ENCODE peak calls at places on chromosome 20, in five cellular contexts. Z is NB4, C is prostate gland, V is esophagus squamous epithelium, J is IMR-90. A is an unnamed sample.

GRCh38 chr20:18625907-18626655 is 38.2 kb downstream of the DTD1 start:
- DNase-seq in Z (no peak), C (no peak), V (no peak), J (no peak), A (no peak)

GRCh38 chr20:32535316-32535952 is 49.7 kb downstream of the NOL4L start:
- DNase-seq in Z (no peak), C (no peak), V (no peak), J (no peak), A (no peak)

GRCh38 chr20:32110173-32110704 is 725 bp downstream of the TM9SF4 start:
- DNase-seq in Z (no peak), C (no peak), V (no peak), J (no peak), A (no peak)

GRCh38 chr20:12924126-12924525 is 84.6 kb upstream of the SPTLC3 start:
- DNase-seq in Z (no peak), C (no peak), V (no peak), J (no peak), A (no peak)

GRCh38 chr20:63745961-63746765 is 6.6 kb downstream of the SLC2A4RG start:
- DNase-seq in Z (no peak), C (no peak), V (no peak), J (no peak), A (no peak)

GRCh38 chr20:48716541-48716940 is 111.3 kb downstream of the PREX1 start:
- DNase-seq in Z (no peak), C (no peak), V (no peak), J (no peak), A (no peak)

GRCh38 chr20:32995802-32996201 is 8.4 kb downstream of the SUN5 start:
- DNase-seq in Z (no peak), C (no peak), V (no peak), J (no peak), A (no peak)

GRCh38 chr20:52996130-52996529 is 24.0 kb downstream of the TSHZ2 start:
- DNase-seq in Z (no peak), C (no peak), V (no peak), J (no peak), A (no peak)

GRCh38 chr20:37362231-37362792 is 16.4 kb downstream of the SRC start:
- DNase-seq in Z (no peak), C (no peak), V (no peak), J (no peak), A (no peak)

GRCh38 chr20:13333793-13334192 is 112.7 kb downstream of the ISM1 start:
- DNase-seq in Z (no peak), C (no peak), V (no peak), J (peak), A (no peak)

GRCh38 chr20:57888591-57888990 is 178.8 kb upstream of the PMEPA1 start:
- DNase-seq in Z (no peak), C (no peak), V (no peak), J (no peak), A (no peak)

GRCh38 chr20:12925863-12926547 is 82.8 kb upstream of the SPTLC3 start:
- DNase-seq in Z (no peak), C (no peak), V (no peak), J (no peak), A (no peak)

GRCh38 chr20:5945963-5946362 is 4.4 kb downstream of the TRMT6 start:
- DNase-seq in Z (peak), C (no peak), V (no peak), J (peak), A (peak)

GRCh38 chr20:18039063-18039462 is 18.7 kb downstream of the OVOL2 start:
- DNase-seq in Z (no peak), C (no peak), V (no peak), J (no peak), A (no peak)

GRCh38 chr20:25065044-25065624 is 7.2 kb upstream of the ACSS1 start:
- DNase-seq in Z (no peak), C (no peak), V (no peak), J (no peak), A (no peak)

GRCh38 chr20:49786671-49787370 is 25.8 kb upstream of the SLC9A8 start:
- DNase-seq in Z (peak), C (no peak), V (no peak), J (peak), A (no peak)

GRCh38 chr20:48298851-48299484 is 513.7 kb upstream of the SULF2 start:
- DNase-seq in Z (no peak), C (peak), V (no peak), J (peak), A (no peak)

GRCh38 chr20:23349338-23350006 is 1.1 kb upstream of the NXT1 start:
- DNase-seq in Z (no peak), C (no peak), V (no peak), J (no peak), A (no peak)

GRCh38 chr20:47557791-47558190 is 56.1 kb downstream of the NCOA3 start:
- DNase-seq in Z (no peak), C (no peak), V (no peak), J (peak), A (no peak)

DNA sequence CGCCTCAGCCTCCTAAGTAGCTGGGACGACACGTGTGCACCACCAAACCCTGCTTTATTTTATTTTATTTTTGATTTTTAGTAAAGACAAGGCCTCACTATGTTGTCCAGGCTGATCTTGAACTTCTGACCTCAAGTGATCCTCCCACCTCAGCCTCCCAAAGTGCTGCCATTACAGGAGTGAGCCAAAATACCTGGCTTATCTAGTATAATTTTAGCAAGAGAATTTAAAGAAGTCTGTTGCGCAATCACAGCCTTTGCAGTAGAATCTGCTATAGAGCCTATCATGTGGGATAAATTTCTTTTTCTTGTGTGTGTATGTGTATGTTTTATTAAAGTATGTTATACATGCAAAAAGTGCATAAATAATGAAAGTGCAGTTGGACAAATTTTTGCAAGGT is 92.1 kb upstream of the ANKEF1 start:
- DNase-seq in Z (no peak), C (no peak), V (no peak), J (no peak), A (no peak)
- TF ChIP-seq POLR2A in Z (no peak), C (no peak), V (no peak), J (no peak), A (no peak)

GRCh38 chr20:59690976-59691375 is 86.6 kb downstream of the PHACTR3 start:
- DNase-seq in Z (no peak), C (no peak), V (no peak), J (no peak), A (no peak)

GRCh38 chr20:59693587-59693986 is 89.2 kb downstream of the PHACTR3 start:
- DNase-seq in Z (no peak), C (no peak), V (no peak), J (no peak), A (no peak)

GRCh38 chr20:59690101-59690500 is 85.8 kb downstream of the PHACTR3 start:
- DNase-seq in Z (no peak), C (no peak), V (no peak), J (no peak), A (no peak)

GRCh38 chr20:59688999-59689398 is 84.7 kb downstream of the PHACTR3 start:
- DNase-seq in Z (no peak), C (no peak), V (no peak), J (no peak), A (no peak)

DNA sequence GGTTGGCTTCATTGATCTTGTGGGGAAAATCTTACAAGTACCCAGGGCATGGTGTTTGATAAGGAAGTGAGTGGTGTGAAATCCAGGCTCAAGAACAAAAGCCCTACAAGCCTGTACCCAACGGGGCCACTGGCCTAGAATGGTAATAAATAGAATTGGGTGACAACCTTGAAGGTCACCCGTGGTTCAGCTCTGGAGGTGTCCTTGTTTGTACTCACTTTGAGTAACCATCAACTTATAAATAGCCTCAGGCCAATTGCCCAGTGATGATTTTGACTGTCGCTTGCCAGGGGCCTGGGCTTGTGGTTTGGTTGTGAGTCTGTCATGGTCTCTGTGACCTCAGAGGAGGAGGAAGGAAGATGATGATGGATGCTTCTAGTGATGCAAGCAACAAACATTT is 87.8 kb downstream of the PHACTR3 start:
- DNase-seq in Z (no peak), C (no peak), V (no peak), J (no peak), A (no peak)
- TF ChIP-seq POLR2A in Z (no peak), C (no peak), V (no peak), J (no peak), A (no peak)

GRCh38 chr20:10349118-10349517 is 84.9 kb downstream of the MKKS start:
- DNase-seq in Z (no peak), C (no peak), V (no peak), J (no peak), A (no peak)
- TF ChIP-seq POLR2A in Z (no peak), C (no peak), V (no peak), J (no peak), A (no peak)

GRCh38 chr20:20253039-20253743 is 114.7 kb upstream of the INSM1 start:
- DNase-seq in Z (no peak), C (no peak), V (no peak), J (no peak), A (no peak)
- TF ChIP-seq POLR2A in Z (no peak), C (no peak), V (no peak), J (no peak), A (no peak)

GRCh38 chr20:1118004-1118335 is 432 bp upstream of the PSMF1 start:
- DNase-seq in Z (peak), C (no peak), V (no peak), J (no peak), A (no peak)

GRCh38 chr20:1119128-1119505 is 715 bp downstream of the PSMF1 start:
- DNase-seq in Z (no peak), C (no peak), V (no peak), J (no peak), A (peak)

GRCh38 chr20:1121439-1121838 is 3.0 kb downstream of the PSMF1 start:
- DNase-seq in Z (no peak), C (no peak), V (no peak), J (no peak), A (peak)

GRCh38 chr20:1119524-1119923 is 1.1 kb downstream of the PSMF1 start:
- DNase-seq in Z (no peak), C (no peak), V (no peak), J (no peak), A (no peak)

GRCh38 chr20:1118336-1119127 is at the start of gene PSMF1:
- DNase-seq in Z (peak), C (peak), V (peak), J (peak), A (peak)
- TF ChIP-seq POLR2A in Z (peak), C (peak), V (no peak), J (peak), A (peak)

GRCh38 chr20:3766832-3767433 is 620 bp downstream of the ADISSP start:
- DNase-seq in Z (peak), C (no peak), V (no peak), J (no peak), A (peak)

GRCh38 chr20:3766381-3766780 is 1.2 kb downstream of the ADISSP start:
- DNase-seq in Z (no peak), C (no peak), V (no peak), J (no peak), A (peak)

GRCh38 chr20:3771552-3772058 is 4.1 kb upstream of the ADISSP start:
- DNase-seq in Z (no peak), C (no peak), V (no peak), J (no peak), A (no peak)

GRCh38 chr20:3767434-3768341 is at the start of gene ADISSP:
- DNase-seq in Z (no peak), C (peak), V (peak), J (peak), A (peak)

DNA sequence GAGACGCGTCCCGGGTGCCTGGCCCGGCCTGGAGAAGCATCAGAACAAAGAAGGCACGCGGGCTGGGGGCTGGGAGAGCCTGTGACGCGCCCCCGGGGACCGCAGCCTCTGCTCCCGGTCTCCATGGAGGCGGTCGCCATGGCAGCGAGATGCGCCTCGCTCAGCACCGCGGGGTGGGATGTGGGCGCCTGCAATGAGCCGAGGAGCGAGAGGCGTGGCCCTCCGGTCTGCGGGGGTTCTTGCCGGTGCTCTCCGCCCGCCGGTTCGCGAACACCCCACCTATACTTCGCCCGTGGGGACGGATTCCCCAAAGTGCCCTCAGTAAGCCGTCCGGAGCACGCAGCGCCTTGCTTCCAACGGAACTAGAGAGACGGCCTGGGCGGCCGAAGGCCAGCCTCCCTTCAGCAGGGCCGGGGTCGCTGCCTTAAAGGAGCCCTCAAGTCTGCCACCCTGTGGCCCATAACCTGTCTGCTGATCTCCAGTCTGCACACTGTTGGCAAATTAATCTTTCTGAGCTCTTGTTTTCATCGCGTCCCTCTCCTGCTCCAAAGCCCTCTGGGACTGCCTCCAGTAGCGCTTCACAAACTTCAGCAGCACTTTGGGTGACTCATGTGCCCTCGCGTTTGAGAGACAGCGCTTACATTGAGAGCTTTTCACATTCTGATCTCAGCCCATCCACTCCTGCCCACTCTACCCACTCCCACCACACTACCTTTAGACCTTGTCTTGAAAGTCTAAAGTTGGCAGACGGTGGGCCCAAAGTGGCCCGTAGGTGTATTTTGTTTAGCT is 983 bp upstream of the ADISSP start:
- DNase-seq in Z (peak), C (peak), V (no peak), J (peak), A (peak)
- TF ChIP-seq POLR2A in Z (no peak), C (no peak), V (no peak), J (peak), A (no peak)

GRCh38 chr20:10432079-10432478 is 1.9 kb downstream of the MKKS start:
- DNase-seq in Z (no peak), C (no peak), V (no peak), J (no peak), A (no peak)

GRCh38 chr20:10434467-10434831 is 427 bp upstream of the MKKS start:
- DNase-seq in Z (peak), C (peak), V (peak), J (peak), A (peak)

GRCh38 chr20:10434832-10435812 is at the start of gene SLX4IP:
- DNase-seq in Z (peak), C (peak), V (peak), J (peak), A (peak)

GRCh38 chr20:10433014-10433622 is 904 bp downstream of the MKKS start:
- DNase-seq in Z (no peak), C (no peak), V (no peak), J (peak), A (no peak)

DNA sequence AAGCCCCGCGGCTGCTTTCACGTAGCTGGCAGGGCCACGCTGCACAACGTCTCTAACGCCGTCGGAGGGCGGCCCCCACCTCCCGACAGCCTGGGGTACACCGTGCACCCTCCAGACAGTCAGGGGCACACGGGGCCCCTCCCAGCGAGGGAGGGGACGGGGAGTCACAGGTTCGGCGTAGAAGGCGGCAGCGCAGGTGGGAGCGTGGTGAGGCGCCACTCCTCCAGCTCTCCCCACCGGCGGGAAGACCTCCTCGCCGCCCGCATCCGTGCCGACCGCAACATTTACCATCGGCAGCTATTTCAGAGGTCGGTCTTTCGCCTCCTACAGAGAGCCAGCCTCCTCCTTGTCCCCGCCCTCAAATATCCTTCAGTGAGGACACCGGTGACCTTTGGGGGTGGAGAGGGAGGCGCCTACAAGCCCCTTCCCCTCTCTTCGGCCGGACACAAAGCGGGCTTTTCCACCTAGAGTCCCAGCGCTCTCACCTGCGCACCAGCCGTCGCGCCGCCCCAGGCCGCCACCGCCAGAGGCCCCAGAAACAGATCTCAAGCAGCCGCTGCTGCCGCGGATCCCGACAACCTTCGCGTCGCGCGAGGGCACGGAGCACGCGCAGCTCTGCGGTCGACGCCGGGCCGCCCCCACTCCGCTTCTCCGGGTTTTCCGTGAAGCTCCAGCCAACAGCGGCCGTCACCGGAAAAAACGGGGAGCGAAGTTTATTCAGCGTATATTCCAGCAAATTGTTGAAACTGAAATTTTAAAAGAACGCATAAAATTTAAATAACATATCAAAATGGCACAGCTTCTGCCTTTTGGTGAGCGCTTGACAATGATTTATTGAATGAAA is at the start of gene MKKS:
- DNase-seq in Z (peak), C (peak), V (peak), J (peak), A (peak)
- TF ChIP-seq POLR2A in Z (peak), C (peak), V (peak), J (no peak), A (no peak)

GRCh38 chr20:62183426-62184142 is 756 bp downstream of the MTG2 start:
- DNase-seq in Z (no peak), C (no peak), V (no peak), J (no peak), A (peak)
- TF ChIP-seq POLR2A in Z (no peak), C (no peak), V (no peak), J (no peak), A (no peak)

GRCh38 chr20:51573576-51574243 is 31.2 kb upstream of the NFATC2 start:
- DNase-seq in Z (no peak), C (peak), V (no peak), J (no peak), A (no peak)
- TF ChIP-seq POLR2A in Z (no peak), C (no peak), V (no peak), J (no peak), A (no peak)

DNA sequence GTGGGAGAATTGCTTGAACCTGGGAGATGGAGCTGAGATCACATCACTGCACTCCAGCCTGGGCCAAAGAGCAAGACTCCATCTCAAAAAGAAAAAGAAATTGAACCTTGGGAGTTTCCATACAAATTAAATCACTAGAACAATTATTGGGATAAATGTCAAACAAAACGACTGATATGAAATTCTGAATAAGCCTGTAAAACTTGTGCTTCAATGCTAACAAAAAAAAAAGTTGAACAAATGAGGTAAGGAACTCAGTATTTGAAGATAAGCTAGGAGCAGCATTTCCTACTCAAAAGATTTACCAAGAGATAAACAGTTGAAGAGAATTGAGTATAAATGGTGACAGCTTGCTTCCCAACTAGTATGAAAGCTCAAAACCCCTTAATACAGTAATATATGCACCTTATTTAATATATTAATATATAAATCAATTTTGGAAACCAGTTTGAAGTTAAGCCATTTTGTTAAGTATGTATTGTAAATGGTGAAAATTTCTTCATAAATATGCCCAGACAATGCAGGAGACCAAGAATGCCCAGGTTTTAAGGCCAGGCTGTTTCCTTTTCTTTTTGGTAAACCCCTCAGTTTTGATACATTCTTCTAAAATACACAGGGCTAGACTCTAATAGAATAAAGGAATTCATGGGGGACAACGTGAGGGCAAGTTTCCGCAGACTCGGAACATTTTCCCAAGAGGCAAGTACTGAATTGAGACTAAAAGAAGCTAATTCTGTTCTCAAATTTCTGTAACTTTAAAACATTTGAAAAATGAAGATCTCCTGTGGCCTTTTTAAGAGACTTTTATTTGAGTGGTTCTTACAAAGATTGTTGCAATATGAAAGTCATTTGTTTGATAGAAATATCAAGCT is 3.9 kb downstream of the ROMO1 start:
- DNase-seq in Z (no peak), C (no peak), V (no peak), J (no peak), A (no peak)
- TF ChIP-seq POLR2A in Z (no peak), C (no peak), V (no peak), J (no peak), A (no peak)

A was measured in erythroblast.